ENCODE peak calls at places on chromosomes 11 and 22, in six cellular contexts. S, X, U, Q, C and K are unnamed samples.

GRCh38 chr11:67238894-67239794 is 27.1 kb upstream of the GRK2 start:
- DNase-seq in S (no peak), U (no peak), X (no peak), Q (no peak), C (no peak), K (no peak)

GRCh38 chr11:68199295-68199987 is 13.7 kb downstream of the KMT5B start:
- DNase-seq in Q (no peak), X (no peak), C (no peak), S (no peak), U (no peak), K (no peak)

GRCh38 chr11:59801981-59802638 is 8.5 kb downstream of the MRPL16 start:
- DNase-seq in C (no peak), U (no peak), Q (no peak), X (peak; percentile 43), S (no peak), K (peak; percentile 65)

GRCh38 chr11:22822204-22822603 is 7.4 kb downstream of the SVIP start:
- DNase-seq in U (no peak), C (no peak), S (no peak), Q (no peak), X (no peak), K (no peak)

GRCh38 chr11:70921804-70922203 is 330.6 kb downstream of the SHANK2 start:
- DNase-seq in C (no peak), S (no peak), Q (no peak), U (no peak), X (no peak), K (no peak)

GRCh38 chr22:45320326-45320976 is 10.7 kb downstream of the FAM118A start:
- DNase-seq in U (no peak), S (peak; percentile 63), Q (no peak), X (no peak), C (no peak), K (peak; percentile 92)

GRCh38 chr22:36220457-36220921 is 18.8 kb downstream of the APOL2 start:
- DNase-seq in S (peak; percentile 70), X (peak; percentile 65), Q (no peak), C (no peak), U (no peak), K (peak; percentile 82)

GRCh38 chr11:57680552-57680874 is 12.6 kb downstream of the ZDHHC5 start:
- DNase-seq in X (peak; percentile 39), Q (no peak), C (no peak), S (no peak), U (no peak), K (peak; percentile 55)

GRCh38 chr11:68038718-68039525 is at the start of gene TCIRG1:
- DNase-seq in U (peak; percentile 94), C (peak; percentile 91), X (peak; percentile 72), S (peak; percentile 92), Q (peak; percentile 54), K (peak; percentile 100)

GRCh38 chr11:62108017-62108750 is 15.6 kb upstream of the INCENP start:
- DNase-seq in S (no peak), U (no peak), Q (peak; percentile 32), C (no peak), X (peak; percentile 62), K (no peak)

GRCh38 chr11:124864176-124864891 is 898 bp upstream of the ROBO3 start:
- DNase-seq in S (no peak), C (no peak), X (no peak), Q (no peak), U (no peak), K (no peak)

GRCh38 chr22:29524440-29525191 is 28.9 kb downstream of the THOC5 start:
- DNase-seq in C (peak; percentile 61), U (peak; percentile 75), Q (peak; percentile 19), X (peak; percentile 25), S (no peak), K (no peak)

GRCh38 chr22:48980409-48980808 is 847.3 kb downstream of the BRD1 start:
- DNase-seq in S (no peak), X (no peak), U (no peak), C (no peak), Q (no peak), K (no peak)

GRCh38 chr11:19345519-19345847 is 104.7 kb upstream of the E2F8 start:
- DNase-seq in X (no peak), U (peak; percentile 77), Q (no peak), C (no peak), S (no peak), K (peak; percentile 87)

GRCh38 chr11:34274712-34275398 is 83.0 kb downstream of the ABTB2 start:
- DNase-seq in Q (no peak), S (peak; percentile 93), X (peak; percentile 98), U (no peak), C (peak; percentile 91), K (peak; percentile 97)

GRCh38 chr11:69887330-69887729 is 68.1 kb upstream of the FGF3 start:
- DNase-seq in C (no peak), X (no peak), S (no peak), U (no peak), Q (no peak), K (peak; percentile 25)

GRCh38 chr11:58829736-58830135 is 14.8 kb downstream of the GLYATL2 start:
- DNase-seq in C (no peak), Q (no peak), S (no peak), X (peak; percentile 77), U (no peak), K (peak; percentile 38)

GRCh38 chr11:76787911-76788596 is 4.9 kb downstream of the TSKU start:
- DNase-seq in X (no peak), U (peak; percentile 56), Q (no peak), S (peak; percentile 34), C (peak; percentile 78), K (peak; percentile 38)

GRCh38 chr11:83168756-83169155 is 11.8 kb downstream of the PCF11 start:
- DNase-seq in U (no peak), X (no peak), Q (no peak), C (no peak), S (no peak), K (no peak)

GRCh38 chr11:83162377-83162776 is 5.4 kb downstream of the PCF11 start:
- DNase-seq in U (no peak), S (no peak), C (no peak), X (no peak), Q (no peak), K (no peak)

GRCh38 chr11:83161610-83162199 is 4.8 kb downstream of the PCF11 start:
- DNase-seq in C (no peak), S (no peak), Q (no peak), U (no peak), X (no peak), K (no peak)

GRCh38 chr11:83166193-83166866 is 9.4 kb downstream of the PCF11 start:
- DNase-seq in S (no peak), X (no peak), Q (no peak), C (no peak), U (no peak), K (no peak)
- H3K4me1 ChIP-seq in S (peaks cover 3% of the 10 kb centered on the region), X (peaks cover 6% of the 10 kb centered on the region), Q (peaks cover 57% of the 10 kb centered on the region), C (peaks cover 6% of the 10 kb centered on the region), U (peaks cover 60% of the 10 kb centered on the region), K (peaks cover 13% of the 10 kb centered on the region)

GRCh38 chr22:43507235-43507634 is 95.4 kb downstream of the MPPED1 start:
- DNase-seq in U (no peak), X (no peak), Q (no peak), S (no peak), C (no peak), K (no peak)

GRCh38 chr22:43505423-43505822 is 93.6 kb downstream of the MPPED1 start:
- DNase-seq in U (no peak), C (no peak), Q (no peak), X (no peak), S (no peak), K (peak; percentile 65)

GRCh38 chr22:43504666-43505261 is 93.0 kb downstream of the MPPED1 start:
- DNase-seq in Q (no peak), S (no peak), C (no peak), U (no peak), X (no peak), K (no peak)

GRCh38 chr22:43506487-43506886 is 94.7 kb downstream of the MPPED1 start:
- DNase-seq in C (no peak), X (no peak), U (no peak), S (no peak), Q (no peak), K (peak; percentile 51)

DNA sequence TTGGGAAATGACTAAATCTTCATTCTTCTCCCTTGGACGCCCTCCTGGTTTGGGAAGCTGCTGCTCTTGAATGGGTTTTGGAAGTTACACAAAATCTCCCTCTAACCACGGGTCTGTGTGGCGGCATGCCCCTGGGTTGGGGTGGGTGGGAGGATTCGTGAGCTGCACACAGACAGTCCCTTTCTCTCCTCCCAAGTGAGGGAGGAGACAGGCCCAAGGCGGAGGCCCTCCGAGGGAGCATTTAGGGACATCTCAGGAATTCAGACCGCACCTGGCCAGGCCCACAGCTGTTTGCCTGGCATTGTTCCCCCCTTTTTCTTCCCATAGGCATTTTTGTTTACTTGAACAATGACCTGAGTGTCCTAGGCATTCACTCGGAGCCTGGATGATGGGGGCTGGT is 94.1 kb downstream of the MPPED1 start:
- DNase-seq in S (no peak), X (no peak), C (no peak), U (no peak), Q (no peak), K (peak; percentile 60)
- H3K9me3 ChIP-seq in S (no peaks in the 10 kb centered on the region), X (peaks cover 2% of the 10 kb centered on the region), C (no peaks in the 10 kb centered on the region), U (no peaks in the 10 kb centered on the region), Q (no peaks in the 10 kb centered on the region), K (peaks cover 3% of the 10 kb centered on the region)

DNA sequence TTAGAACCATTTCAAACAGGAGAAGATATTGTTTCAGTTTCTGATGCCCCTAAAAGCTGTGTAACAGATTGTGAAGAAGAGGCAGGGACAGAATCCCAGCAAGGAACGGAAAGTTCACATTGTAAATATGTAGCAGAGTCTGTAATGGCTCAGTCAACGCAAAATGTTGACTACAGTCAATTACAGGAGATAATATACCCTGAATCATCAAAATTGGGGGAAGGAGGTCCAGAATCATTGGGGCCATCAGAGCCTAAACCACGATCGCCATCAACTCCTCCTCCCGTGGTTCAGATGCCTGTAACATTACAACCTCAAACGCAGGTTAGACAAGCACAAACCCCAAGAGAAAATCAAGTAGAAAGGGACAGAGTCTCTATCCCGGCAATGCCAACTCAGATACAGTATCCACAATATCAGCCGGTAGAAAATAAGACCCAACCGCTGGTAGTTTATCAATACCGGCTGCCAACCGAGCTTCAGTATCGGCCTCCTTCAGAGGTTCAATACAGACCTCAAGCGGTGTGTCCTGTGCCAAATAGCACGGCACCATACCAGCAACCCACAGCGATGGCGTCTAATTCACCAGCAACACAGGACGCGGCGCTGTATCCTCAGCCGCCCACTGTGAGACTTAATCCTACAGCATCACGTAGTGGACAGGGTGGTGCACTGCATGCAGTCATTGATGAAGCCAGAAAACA is 40.8 kb downstream of the IGLL1 start:
- DNase-seq in U (peak; percentile 90), C (peak; percentile 87), S (peak; percentile 85), Q (peak; percentile 72), X (peak; percentile 70), K (peak; percentile 76)
- H3K4me3 ChIP-seq in U (no peak overlapping the region), C (no peak overlapping the region), S (no peak overlapping the region), Q (no peak overlapping the region), X (no peak overlapping the region), K (peak overlapping the region; percentile 12)

GRCh38 chr22:38264322-38264843 is 8.4 kb downstream of the TMEM184B start:
- DNase-seq in X (no peak), C (no peak), Q (no peak), S (no peak), U (no peak), K (no peak)
- H3K4me1 ChIP-seq in X (peaks cover 10% of the 10 kb centered on the region), C (peaks cover 23% of the 10 kb centered on the region), Q (peaks cover 28% of the 10 kb centered on the region), S (no peaks in the 10 kb centered on the region), U (peaks cover 86% of the 10 kb centered on the region), K (peaks cover 19% of the 10 kb centered on the region)